ENCODE peak calls at places on chromosomes 3 and 15, in six cellular contexts. A is endothelial cell; J is T-helper 1 cell; U is epithelial cell of esophagus; P is naive thymus-derived CD8-positive, alpha-beta T cell; E is ovary. V is an unnamed sample.

GRCh38 chr3:111691293-111691909 is 96.3 kb upstream of the ZBED2 start:
- DNase-seq in E (no peak), J (no peak), P (no peak), U (peak; percentile 69), A (no peak), V (no peak)

GRCh38 chr3:81452406-81452805 is 309.0 kb downstream of the GBE1 start:
- DNase-seq in A (no peak), J (no peak), U (no peak), P (no peak), E (no peak), V (no peak)

GRCh38 chr3:3333571-3333970 is 154.1 kb upstream of the CRBN start:
- DNase-seq in A (no peak), P (no peak), U (no peak), J (no peak), E (no peak), V (no peak)

GRCh38 chr15:63502137-63502801 is 2.1 kb upstream of the USP3 start:
- DNase-seq in P (no peak), U (peak; percentile 86), A (no peak), E (no peak), J (no peak), V (no peak)

GRCh38 chr3:102230057-102230456 is 204.8 kb upstream of the ZPLD1 start:
- DNase-seq in E (no peak), A (no peak), P (no peak), U (no peak), J (peak; percentile 64), V (no peak)

GRCh38 chr3:131526801-131527347 is 24.1 kb upstream of the MRPL3 start:
- DNase-seq in P (no peak), A (peak; percentile 26), J (no peak), U (peak; percentile 45), E (peak; percentile 43), V (no peak)

GRCh38 chr15:98433302-98433701 is 215.0 kb upstream of the IGF1R start:
- DNase-seq in A (no peak), P (no peak), E (no peak), U (no peak), J (no peak), V (no peak)

GRCh38 chr3:127820871-127821853 is 1.2 kb downstream of the MGLL start:
- DNase-seq in A (no peak), P (no peak), U (no peak), J (no peak), E (no peak), V (no peak)

GRCh38 chr3:136882575-136882974 is 20.6 kb downstream of the NCK1 start:
- DNase-seq in U (no peak), P (no peak), A (no peak), J (no peak), E (no peak), V (no peak)

GRCh38 chr3:128804817-128805166 is 74.6 kb upstream of the ACAD9 start:
- DNase-seq in A (no peak), P (no peak), J (no peak), U (no peak), E (no peak), V (no peak)

GRCh38 chr3:64163755-64164148 is 61.5 kb downstream of the PRICKLE2 start:
- DNase-seq in U (peak; percentile 91), A (no peak), P (no peak), E (no peak), J (no peak), V (no peak)

GRCh38 chr3:82130056-82130455 is 368.6 kb upstream of the GBE1 start:
- DNase-seq in E (no peak), P (no peak), U (no peak), A (no peak), J (no peak), V (no peak)

GRCh38 chr3:182843478-182843877 is 50.2 kb downstream of the ATP11B start:
- DNase-seq in J (no peak), P (no peak), U (peak; percentile 5), E (no peak), A (no peak), V (no peak)

GRCh38 chr15:98668566-98669308 is 20.4 kb downstream of the IGF1R start:
- DNase-seq in E (no peak), J (peak; percentile 79), P (no peak), A (no peak), U (peak; percentile 93), V (no peak)